ENCODE peak calls at places on chromosomes 7 and 10, in seven cellular contexts. P is lower lobe of right lung, S is upper lobe of right lung, R is cardiac muscle cell, X is dorsolateral prefrontal cortex, G is prostate gland, M is fibroblast of mammary gland. Q is an unnamed sample.

GRCh38 chr7:87330942-87331341 is 14.5 kb upstream of the CROT start:
- DNase-seq in P (no peak), S (no peak), R (no peak), X (no peak), G (no peak), M (no peak), Q (no peak)

GRCh38 chr7:11758627-11759111 is 73.3 kb downstream of the THSD7A start:
- DNase-seq in P (no peak), S (no peak), R (peak; percentile 67), X (no peak), G (no peak), M (no peak), Q (no peak)

GRCh38 chr10:46273506-46274477 is 13.0 kb upstream of the ANTXRL start:
- DNase-seq in P (no peak), S (no peak), R (no peak), X (no peak), G (no peak), M (no peak), Q (no peak)

GRCh38 chr10:132861116-132861691 is 75.3 kb upstream of the NKX6-2 start:
- DNase-seq in P (peak; percentile 35), S (peak; percentile 54), R (no peak), X (peak; percentile 24), G (no peak), M (no peak), Q (no peak)

GRCh38 chr10:46053534-46054434 is 7.7 kb upstream of the MSMB start:
- DNase-seq in P (no peak), S (no peak), R (no peak), X (no peak), G (no peak), M (no peak), Q (no peak)

GRCh38 chr7:30924624-30925023 is 13.0 kb downstream of the AQP1 start:
- DNase-seq in P (no peak), S (no peak), R (no peak), X (no peak), G (no peak), M (no peak), Q (no peak)

GRCh38 chr7:46003896-46004875 is 83.1 kb upstream of the IGFBP3 start:
- DNase-seq in P (no peak), S (no peak), R (peak; percentile 43), X (no peak), G (no peak), M (peak; percentile 97), Q (peak; percentile 60)

GRCh38 chr7:127671341-127671740 is 19.3 kb downstream of the SND1 start:
- DNase-seq in P (no peak), S (no peak), R (no peak), X (no peak), G (no peak), M (no peak), Q (no peak)

GRCh38 chr10:127012071-127012768 is 107.0 kb downstream of the DOCK1 start:
- DNase-seq in P (no peak), S (no peak), R (no peak), X (no peak), G (no peak), M (no peak), Q (no peak)

GRCh38 chr10:66786705-66787104 is 139.1 kb upstream of the LRRTM3 start:
- DNase-seq in P (no peak), S (no peak), R (no peak), X (no peak), G (no peak), M (no peak), Q (no peak)

GRCh38 chr7:19268737-19269136 is 123.5 kb upstream of the FERD3L start:
- DNase-seq in P (no peak), S (no peak), R (peak; percentile 32), X (no peak), G (no peak), M (peak; percentile 30), Q (peak; percentile 35)

GRCh38 chr7:131745645-131746248 is 189.3 kb upstream of the PODXL start:
- DNase-seq in P (no peak), S (no peak), R (peak; percentile 60), X (no peak), G (no peak), M (peak; percentile 21), Q (peak; percentile 52)

GRCh38 chr10:7572435-7572834 is 94.3 kb downstream of the ITIH5 start:
- DNase-seq in P (no peak), S (no peak), R (peak; percentile 76), X (peak; percentile 52), G (no peak), M (no peak), Q (no peak)

GRCh38 chr10:65377687-65378086 is 1548.1 kb upstream of the LRRTM3 start:
- DNase-seq in P (no peak), S (no peak), R (no peak), X (no peak), G (no peak), M (no peak), Q (no peak)

GRCh38 chr7:155360495-155361362 is 63.1 kb downstream of the INSIG1 start:
- DNase-seq in P (peak; percentile 36), S (peak; percentile 53), R (no peak), X (no peak), G (no peak), M (no peak), Q (no peak)

GRCh38 chr10:132363921-132364593 is 32.1 kb downstream of the LRRC27 start:
- DNase-seq in P (peak; percentile 52), S (peak; percentile 59), R (no peak), X (peak; percentile 14), G (no peak), M (peak; percentile 26), Q (no peak)

GRCh38 chr10:71205468-71205867 is 6.9 kb upstream of the UNC5B start:
- DNase-seq in P (no peak), S (no peak), R (peak; percentile 36), X (no peak), G (no peak), M (peak; percentile 67), Q (peak; percentile 59)

GRCh38 chr10:4541292-4541691 is 284.7 kb upstream of the AKR1E2 start:
- DNase-seq in P (no peak), S (no peak), R (peak; percentile 90), X (no peak), G (peak; percentile 43), M (peak; percentile 99), Q (peak; percentile 90)

GRCh38 chr10:101224910-101225823 is 4.1 kb downstream of the LBX1 start:
- DNase-seq in P (no peak), S (no peak), R (no peak), X (no peak), G (no peak), M (no peak), Q (no peak)
- TF ChIP-seq CTCF in P (no peak), S (no peak), R (no peak), X (no peak), G (no peak), M (no peak), Q (peak; percentile 1)

DNA sequence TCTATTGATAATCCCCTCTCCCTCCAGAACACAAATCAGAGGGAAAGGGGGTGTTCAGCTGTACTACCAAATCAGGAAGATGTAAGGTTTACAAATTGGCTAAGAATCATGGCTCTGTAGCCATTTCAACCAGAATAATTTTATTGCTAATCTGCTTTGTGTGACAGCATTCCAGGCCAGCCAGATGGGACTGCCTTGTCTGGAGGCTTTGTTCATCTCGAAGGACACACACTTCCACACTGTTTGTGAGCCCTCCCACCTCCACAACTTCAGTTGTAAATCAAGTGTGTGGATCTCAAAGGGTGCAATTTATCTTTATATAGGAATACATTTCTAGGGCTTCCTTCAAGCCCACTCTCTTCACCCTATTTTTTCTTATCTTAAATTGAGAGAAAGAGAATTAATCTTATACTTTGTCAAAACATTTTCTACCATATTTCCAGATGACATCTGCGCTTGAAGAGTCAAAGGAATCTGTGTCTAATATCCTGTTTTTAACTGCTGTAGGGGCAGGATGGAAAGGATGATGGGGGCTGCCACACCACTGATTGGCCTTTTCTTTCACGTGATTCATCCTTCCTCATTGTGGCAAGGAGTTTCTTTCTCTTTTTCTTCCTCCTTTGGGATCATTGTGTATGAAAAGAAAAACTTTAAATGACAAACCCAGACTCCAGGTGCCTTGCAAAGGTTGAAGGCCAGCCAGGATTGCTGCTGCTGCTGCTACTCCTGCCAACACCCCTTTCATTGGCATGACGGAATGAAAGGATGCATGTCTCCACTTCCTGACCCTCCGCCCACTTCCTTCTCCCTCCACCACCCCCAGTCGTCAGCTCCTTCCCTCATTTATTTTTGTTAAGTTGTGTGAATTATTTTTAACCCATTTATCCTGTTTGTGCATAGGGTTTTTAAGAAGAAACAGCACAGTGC is 6.7 kb upstream of the OIT3 start:
- DNase-seq in P (no peak), S (no peak), R (peak; percentile 18), X (no peak), G (no peak), M (no peak), Q (no peak)
- H3K4me3 ChIP-seq in P (peak overlapping the region; percentile 22), S (peak overlapping the region; percentile 23), R (no peak overlapping the region), X (peak overlapping the region; percentile 7), G (no peak overlapping the region), M (no peak overlapping the region), Q (no peak overlapping the region)

DNA sequence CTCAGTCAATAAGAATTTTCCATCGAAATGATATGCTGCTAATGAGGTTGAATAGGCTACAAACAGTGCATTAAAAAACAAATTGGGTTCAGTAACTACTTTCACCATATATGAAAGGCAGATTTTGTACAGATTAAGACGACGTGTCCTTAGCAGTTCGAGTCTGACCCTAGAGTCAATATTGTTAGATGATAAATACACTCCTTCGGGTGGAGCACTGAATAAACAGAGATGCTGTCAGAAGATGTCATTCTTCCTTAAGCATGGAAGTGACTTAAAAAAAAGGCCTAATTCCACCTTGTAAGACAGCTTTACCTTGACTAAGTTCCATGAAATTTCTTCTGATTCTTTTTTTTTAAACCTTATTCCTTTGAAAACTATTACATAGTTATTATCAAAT is 5.8 kb upstream of the AGR2 start:
- DNase-seq in P (no peak), S (no peak), R (no peak), X (no peak), G (no peak), M (no peak), Q (no peak)
- TF ChIP-seq CTCF in P (no peak), S (no peak), R (no peak), X (no peak), G (no peak), M (no peak), Q (no peak)

GRCh38 chr7:128869944-128870285 is 7.3 kb downstream of the ATP6V1F start:
- DNase-seq in P (no peak), S (no peak), R (no peak), X (no peak), G (no peak), M (no peak), Q (no peak)

GRCh38 chr7:128867842-128868623 is 5.4 kb downstream of the ATP6V1F start:
- DNase-seq in P (no peak), S (no peak), R (peak; percentile 14), X (no peak), G (no peak), M (no peak), Q (no peak)

GRCh38 chr7:128869138-128869943 is 6.7 kb downstream of the ATP6V1F start:
- DNase-seq in P (peak; percentile 70), S (peak; percentile 83), R (peak; percentile 37), X (peak; percentile 44), G (peak; percentile 43), M (peak; percentile 32), Q (no peak)

GRCh38 chr7:128867241-128867640 is 4.6 kb downstream of the ATP6V1F start:
- DNase-seq in P (no peak), S (no peak), R (no peak), X (no peak), G (no peak), M (no peak), Q (no peak)

DNA sequence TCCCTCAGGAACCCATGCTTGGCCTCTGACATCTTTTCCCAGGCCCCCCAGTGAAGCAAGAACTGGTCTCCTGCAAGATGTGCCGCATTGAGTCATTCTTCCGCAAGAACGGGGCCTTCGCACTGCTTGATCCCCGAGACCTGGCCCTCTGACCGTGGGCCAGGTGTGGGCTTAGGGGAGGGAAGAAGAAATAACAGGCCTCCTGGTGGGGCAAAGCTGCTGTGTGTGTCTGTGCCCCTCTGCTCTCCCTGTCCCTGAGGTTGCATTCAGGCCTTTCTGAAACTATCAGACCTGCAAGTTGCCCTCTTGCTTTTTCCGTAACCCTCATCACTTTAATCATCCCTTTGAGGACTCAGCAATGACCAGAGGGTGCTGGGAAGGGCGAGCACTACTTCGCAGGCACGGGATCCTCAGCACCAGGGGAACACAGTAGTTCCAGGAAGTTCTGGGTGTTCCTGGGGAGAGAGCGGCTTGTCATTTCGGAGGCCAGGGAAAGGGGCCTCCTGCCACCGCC is 6.0 kb downstream of the ATP6V1F start:
- DNase-seq in P (no peak), S (no peak), R (no peak), X (no peak), G (no peak), M (no peak), Q (no peak)
- H3K4me3 ChIP-seq in P (peak overlapping the region; percentile 64), S (peak overlapping the region; percentile 61), R (peak overlapping the region; percentile 48), X (peak overlapping the region; percentile 73), G (peak overlapping the region; percentile 46), M (no peak overlapping the region), Q (peak overlapping the region; percentile 54)